ENCODE peak calls at places on chromosomes 1 and 21, in four cellular contexts. One of them, this sample, is unnamed.

GRCh38 chr1:150621497-150622113 is 7.8 kb downstream of the ENSA start:
- DNase-seq in KG1: no peak
- DNase-seq in amygdala: no peak
- DNase-seq in activated CD8-positive, alpha-beta memory T cell treated with anti-CD3 and anti-CD28 coated beads, Interleukin-2, amount 50 U/mL, for 4 hours: peak; percentile 67
- DNase-seq in this sample: peak; percentile 31

GRCh38 chr21:42636535-42636914 is 16.9 kb upstream of the PDE9A start:
- DNase-seq in activated CD8-positive, alpha-beta memory T cell treated with anti-CD3 and anti-CD28 coated beads, Interleukin-2, amount 50 U/mL, for 4 hours: no peak
- DNase-seq in KG1: no peak
- DNase-seq in amygdala: no peak
- DNase-seq in this sample: no peak

GRCh38 chr21:35226960-35227741 is 178.0 kb upstream of the RUNX1 start:
- DNase-seq in KG1: peak; percentile 21
- DNase-seq in activated CD8-positive, alpha-beta memory T cell treated with anti-CD3 and anti-CD28 coated beads, Interleukin-2, amount 50 U/mL, for 4 hours: no peak
- DNase-seq in amygdala: no peak
- DNase-seq in this sample: no peak

GRCh38 chr1:161216945-161217712 is 2.0 kb downstream of the FCER1G start:
- DNase-seq in KG1: no peak
- DNase-seq in activated CD8-positive, alpha-beta memory T cell treated with anti-CD3 and anti-CD28 coated beads, Interleukin-2, amount 50 U/mL, for 4 hours: no peak
- DNase-seq in amygdala: no peak
- DNase-seq in this sample: no peak

GRCh38 chr1:1347663-1348419 is 1.4 kb downstream of the DVL1 start:
- DNase-seq in amygdala: no peak
- DNase-seq in KG1: no peak
- DNase-seq in activated CD8-positive, alpha-beta memory T cell treated with anti-CD3 and anti-CD28 coated beads, Interleukin-2, amount 50 U/mL, for 4 hours: no peak
- DNase-seq in this sample: no peak

GRCh38 chr21:27149034-27149433 is 182.1 kb upstream of the ADAMTS5 start:
- DNase-seq in amygdala: no peak
- DNase-seq in activated CD8-positive, alpha-beta memory T cell treated with anti-CD3 and anti-CD28 coated beads, Interleukin-2, amount 50 U/mL, for 4 hours: no peak
- DNase-seq in KG1: no peak
- DNase-seq in this sample: no peak

GRCh38 chr21:44742418-44743153 is 31.2 kb upstream of the TSPEAR start:
- DNase-seq in activated CD8-positive, alpha-beta memory T cell treated with anti-CD3 and anti-CD28 coated beads, Interleukin-2, amount 50 U/mL, for 4 hours: no peak
- DNase-seq in amygdala: no peak
- DNase-seq in KG1: no peak
- DNase-seq in this sample: peak; percentile 19

GRCh38 chr21:41562101-41563000 is 54.4 kb upstream of the TMPRSS2 start:
- DNase-seq in amygdala: no peak
- DNase-seq in activated CD8-positive, alpha-beta memory T cell treated with anti-CD3 and anti-CD28 coated beads, Interleukin-2, amount 50 U/mL, for 4 hours: no peak
- DNase-seq in KG1: no peak
- DNase-seq in this sample: no peak

GRCh38 chr1:69551476-69552324 is 16.0 kb upstream of the LRRC7 start:
- DNase-seq in amygdala: no peak
- DNase-seq in KG1: no peak
- DNase-seq in activated CD8-positive, alpha-beta memory T cell treated with anti-CD3 and anti-CD28 coated beads, Interleukin-2, amount 50 U/mL, for 4 hours: no peak
- DNase-seq in this sample: no peak

GRCh38 chr21:34690041-34690792 is 21.4 kb downstream of the CLIC6 start:
- DNase-seq in KG1: no peak
- DNase-seq in amygdala: no peak
- DNase-seq in activated CD8-positive, alpha-beta memory T cell treated with anti-CD3 and anti-CD28 coated beads, Interleukin-2, amount 50 U/mL, for 4 hours: no peak
- DNase-seq in this sample: peak; percentile 82

GRCh38 chr1:56780128-56780750 is 39.0 kb downstream of the FYB2 start:
- DNase-seq in KG1: no peak
- DNase-seq in amygdala: no peak
- DNase-seq in activated CD8-positive, alpha-beta memory T cell treated with anti-CD3 and anti-CD28 coated beads, Interleukin-2, amount 50 U/mL, for 4 hours: no peak
- DNase-seq in this sample: no peak

GRCh38 chr1:29811727-29812396 is 575.5 kb downstream of the PTPRU start:
- DNase-seq in amygdala: no peak
- DNase-seq in KG1: no peak
- DNase-seq in activated CD8-positive, alpha-beta memory T cell treated with anti-CD3 and anti-CD28 coated beads, Interleukin-2, amount 50 U/mL, for 4 hours: no peak
- DNase-seq in this sample: no peak